ENCODE peak calls at places on chromosomes 6 and 20, in nine cellular contexts. J, R, E, B, U, M, N, L and Y are unnamed samples.

GRCh38 chr6:125271486-125272159 is 30.1 kb downstream of the HDDC2 start:
- DNase-seq in J (no peak), R (no peak), E (peak; percentile 39), B (no peak), U (no peak), M (no peak), N (no peak), L (no peak), Y (no peak)

GRCh38 chr6:44576132-44576601 is 188.7 kb downstream of the CDC5L start:
- DNase-seq in J (peak; percentile 36), R (no peak), E (no peak), B (no peak), U (no peak), M (no peak), N (no peak), L (no peak), Y (no peak)

GRCh38 chr6:4210619-4211419 is 75.4 kb upstream of the ECI2 start:
- DNase-seq in J (peak; percentile 73), R (peak; percentile 15), E (peak; percentile 54), B (peak; percentile 19), U (peak; percentile 70), M (no peak), N (no peak), L (peak; percentile 64), Y (peak; percentile 27)

GRCh38 chr20:57266251-57267157 is at the start of gene BMP7:
- DNase-seq in J (no peak), R (no peak), E (no peak), B (no peak), U (peak; percentile 80), M (no peak), N (no peak), L (no peak), Y (no peak)

GRCh38 chr6:128822271-128822670 is 60.7 kb upstream of the LAMA2 start:
- DNase-seq in J (peak; percentile 21), R (no peak), E (peak; percentile 72), B (no peak), U (no peak), M (no peak), N (no peak), L (no peak), Y (no peak)

GRCh38 chr6:142478117-142478516 is 176.3 kb downstream of the ADGRG6 start:
- DNase-seq in J (peak; percentile 64), R (no peak), E (peak; percentile 65), B (no peak), U (no peak), M (no peak), N (no peak), L (no peak), Y (no peak)

GRCh38 chr6:37485259-37485658 is 14.4 kb downstream of the CCDC167 start:
- DNase-seq in J (no peak), R (no peak), E (no peak), B (no peak), U (peak; percentile 51), M (no peak), N (peak; percentile 24), L (no peak), Y (no peak)

GRCh38 chr20:31710423-31711250 is 12.0 kb downstream of the BCL2L1 start:
- DNase-seq in J (no peak), R (no peak), E (no peak), B (no peak), U (no peak), M (no peak), N (no peak), L (no peak), Y (no peak)

GRCh38 chr6:31970604-31971271 is 1.2 kb downstream of the DXO start:
- DNase-seq in J (no peak), R (no peak), E (no peak), B (no peak), U (no peak), M (no peak), N (peak; percentile 29), L (no peak), Y (no peak)

GRCh38 chr6:116248577-116248976 is 5.3 kb downstream of the TSPYL4 start:
- DNase-seq in J (no peak), R (no peak), E (no peak), B (no peak), U (no peak), M (no peak), N (no peak), L (no peak), Y (no peak)

GRCh38 chr6:70956451-70957283 is at the start of gene B3GAT2:
- DNase-seq in J (no peak), R (no peak), E (no peak), B (no peak), U (peak; percentile 79), M (peak; percentile 9), N (peak; percentile 3), L (no peak), Y (no peak)

GRCh38 chr6:19298422-19298821 is 538.7 kb upstream of the ID4 start:
- DNase-seq in J (no peak), R (no peak), E (no peak), B (no peak), U (no peak), M (no peak), N (no peak), L (no peak), Y (no peak)

GRCh38 chr6:112618796-112619195 is 271.7 kb downstream of the RFPL4B start:
- DNase-seq in J (peak; percentile 14), R (no peak), E (peak; percentile 26), B (no peak), U (peak; percentile 50), M (no peak), N (no peak), L (no peak), Y (no peak)

GRCh38 chr6:140344149-140344913 is 969.9 kb upstream of the CITED2 start:
- DNase-seq in J (peak; percentile 5), R (no peak), E (peak; percentile 80), B (peak; percentile 25), U (no peak), M (no peak), N (no peak), L (no peak), Y (no peak)

GRCh38 chr6:31945507-31946369 is at the start of gene CFB:
- DNase-seq in J (peak; percentile 81), R (peak; percentile 68), E (peak; percentile 91), B (no peak), U (peak; percentile 8), M (no peak), N (no peak), L (no peak), Y (no peak)

GRCh38 chr6:88378639-88379038 is 212.5 kb upstream of the CNR1 start:
- DNase-seq in J (no peak), R (no peak), E (no peak), B (no peak), U (no peak), M (no peak), N (no peak), L (no peak), Y (no peak)

GRCh38 chr20:63835031-63835858 is 4.2 kb upstream of the ZBTB46 start:
- DNase-seq in J (peak; percentile 97), R (peak; percentile 79), E (peak; percentile 97), B (peak; percentile 88), U (peak; percentile 98), M (peak; percentile 11), N (peak; percentile 50), L (no peak), Y (no peak)

GRCh38 chr20:8124639-8125038 is 7.4 kb upstream of the PLCB1 start:
- DNase-seq in J (no peak), R (no peak), E (no peak), B (no peak), U (no peak), M (no peak), N (no peak), L (no peak), Y (no peak)

GRCh38 chr20:57507477-57507876 is 17.5 kb downstream of the CTCFL start:
- DNase-seq in J (no peak), R (no peak), E (no peak), B (no peak), U (no peak), M (no peak), N (no peak), L (no peak), Y (no peak)

GRCh38 chr6:5995705-5996686 is 10.7 kb downstream of the NRN1 start:
- DNase-seq in J (peak; percentile 72), R (no peak), E (peak; percentile 60), B (no peak), U (peak; percentile 91), M (peak; percentile 48), N (peak; percentile 68), L (no peak), Y (no peak)

GRCh38 chr6:85078071-85078470 is 313.7 kb upstream of the TBX18 start:
- DNase-seq in J (peak; percentile 85), R (peak; percentile 67), E (peak; percentile 97), B (peak; percentile 88), U (no peak), M (no peak), N (no peak), L (no peak), Y (no peak)

GRCh38 chr6:108999428-108999827 is 95.2 kb downstream of the SESN1 start:
- DNase-seq in J (no peak), R (no peak), E (no peak), B (no peak), U (no peak), M (no peak), N (no peak), L (no peak), Y (no peak)

GRCh38 chr6:34170341-34170740 is 24.5 kb upstream of the GRM4 start:
- DNase-seq in J (no peak), R (no peak), E (no peak), B (no peak), U (no peak), M (no peak), N (no peak), L (no peak), Y (no peak)

GRCh38 chr20:9966966-9967365 is 67.8 kb upstream of the ANKEF1 start:
- DNase-seq in J (no peak), R (no peak), E (peak; percentile 18), B (no peak), U (peak; percentile 4), M (no peak), N (no peak), L (no peak), Y (no peak)

GRCh38 chr20:63585616-63586565 is 11.9 kb upstream of the HELZ2 start:
- DNase-seq in J (no peak), R (no peak), E (no peak), B (no peak), U (no peak), M (no peak), N (no peak), L (no peak), Y (no peak)